ENCODE peak calls at places on chromosomes 11 and 22, in six cellular contexts. One of them, this sample, is unnamed.

GRCh38 chr11:68049509-68050370 is 10.9 kb downstream of the TCIRG1 start:
- DNase-seq in left ventricle myocardium inferior: no peak
- DNase-seq in lower leg skin: no peak
- DNase-seq in foreskin fibroblast: no peak
- DNase-seq in epithelial cell of proximal tubule: no peak
- DNase-seq in CD8-positive, alpha-beta T cell: no peak
- DNase-seq in this sample: no peak

GRCh38 chr22:49209452-49210195 is 618.0 kb downstream of the BRD1 start:
- DNase-seq in epithelial cell of proximal tubule: no peak
- DNase-seq in left ventricle myocardium inferior: peak
- DNase-seq in CD8-positive, alpha-beta T cell: peak
- DNase-seq in lower leg skin: no peak
- DNase-seq in foreskin fibroblast: no peak
- DNase-seq in this sample: no peak

GRCh38 chr11:1570896-1571759 is 943 bp downstream of the DUSP8 start:
- DNase-seq in left ventricle myocardium inferior: no peak
- DNase-seq in foreskin fibroblast: no peak
- DNase-seq in epithelial cell of proximal tubule: no peak
- DNase-seq in lower leg skin: no peak
- DNase-seq in CD8-positive, alpha-beta T cell: peak
- DNase-seq in this sample: no peak

GRCh38 chr11:11045156-11045670 is 187.4 kb upstream of the ZBED5 start:
- DNase-seq in left ventricle myocardium inferior: no peak
- DNase-seq in epithelial cell of proximal tubule: no peak
- DNase-seq in CD8-positive, alpha-beta T cell: no peak
- DNase-seq in foreskin fibroblast: no peak
- DNase-seq in lower leg skin: no peak
- DNase-seq in this sample: no peak

GRCh38 chr22:49140921-49141680 is 686.6 kb downstream of the BRD1 start:
- DNase-seq in epithelial cell of proximal tubule: no peak
- DNase-seq in left ventricle myocardium inferior: no peak
- DNase-seq in lower leg skin: no peak
- DNase-seq in foreskin fibroblast: no peak
- DNase-seq in CD8-positive, alpha-beta T cell: no peak
- DNase-seq in this sample: no peak

GRCh38 chr22:49064836-49065235 is 762.8 kb downstream of the BRD1 start:
- DNase-seq in CD8-positive, alpha-beta T cell: no peak
- DNase-seq in lower leg skin: no peak
- DNase-seq in epithelial cell of proximal tubule: no peak
- DNase-seq in foreskin fibroblast: no peak
- DNase-seq in left ventricle myocardium inferior: no peak
- DNase-seq in this sample: no peak

GRCh38 chr22:37229012-37229804 is 14.9 kb downstream of the RAC2 start:
- DNase-seq in foreskin fibroblast: peak
- DNase-seq in left ventricle myocardium inferior: no peak
- DNase-seq in lower leg skin: no peak
- DNase-seq in CD8-positive, alpha-beta T cell: peak
- DNase-seq in epithelial cell of proximal tubule: peak
- DNase-seq in this sample: no peak

GRCh38 chr11:112587664-112588063 is 327.0 kb upstream of the PLET1 start:
- DNase-seq in foreskin fibroblast: no peak
- DNase-seq in lower leg skin: no peak
- DNase-seq in left ventricle myocardium inferior: no peak
- DNase-seq in epithelial cell of proximal tubule: no peak
- DNase-seq in CD8-positive, alpha-beta T cell: no peak
- DNase-seq in this sample: no peak

GRCh38 chr11:12280838-12281565 is 96.4 kb upstream of the PARVA start:
- DNase-seq in epithelial cell of proximal tubule: no peak
- DNase-seq in CD8-positive, alpha-beta T cell: no peak
- DNase-seq in lower leg skin: no peak
- DNase-seq in foreskin fibroblast: peak
- DNase-seq in left ventricle myocardium inferior: no peak
- DNase-seq in this sample: no peak

GRCh38 chr11:34274712-34275398 is 83.0 kb downstream of the ABTB2 start:
- DNase-seq in CD8-positive, alpha-beta T cell: no peak
- DNase-seq in foreskin fibroblast: peak
- DNase-seq in epithelial cell of proximal tubule: peak
- DNase-seq in lower leg skin: peak
- DNase-seq in left ventricle myocardium inferior: peak
- DNase-seq in this sample: peak

GRCh38 chr11:60748821-60749220 is 7.8 kb upstream of the MS4A15 start:
- DNase-seq in CD8-positive, alpha-beta T cell: no peak
- DNase-seq in lower leg skin: no peak
- DNase-seq in left ventricle myocardium inferior: no peak
- DNase-seq in foreskin fibroblast: no peak
- DNase-seq in epithelial cell of proximal tubule: no peak
- DNase-seq in this sample: no peak

GRCh38 chr22:36367479-36367878 is 20.3 kb downstream of the MYH9 start:
- DNase-seq in epithelial cell of proximal tubule: no peak
- DNase-seq in left ventricle myocardium inferior: no peak
- DNase-seq in lower leg skin: no peak
- DNase-seq in foreskin fibroblast: peak
- DNase-seq in CD8-positive, alpha-beta T cell: no peak
- DNase-seq in this sample: no peak

GRCh38 chr11:49303080-49303479 is 94.7 kb upstream of the FOLH1 start:
- DNase-seq in lower leg skin: no peak
- DNase-seq in CD8-positive, alpha-beta T cell: no peak
- DNase-seq in left ventricle myocardium inferior: no peak
- DNase-seq in epithelial cell of proximal tubule: no peak
- DNase-seq in foreskin fibroblast: no peak
- DNase-seq in this sample: no peak

GRCh38 chr11:8699903-8700302 is 17.3 kb downstream of the RPL27A start:
- DNase-seq in CD8-positive, alpha-beta T cell: no peak
- DNase-seq in foreskin fibroblast: peak
- DNase-seq in epithelial cell of proximal tubule: no peak
- DNase-seq in lower leg skin: no peak
- DNase-seq in left ventricle myocardium inferior: no peak
- DNase-seq in this sample: no peak

GRCh38 chr11:125931681-125932080 is 14.2 kb upstream of the VSIG10L2 start:
- DNase-seq in epithelial cell of proximal tubule: no peak
- DNase-seq in lower leg skin: no peak
- DNase-seq in foreskin fibroblast: no peak
- DNase-seq in left ventricle myocardium inferior: no peak
- DNase-seq in CD8-positive, alpha-beta T cell: peak
- DNase-seq in this sample: no peak

GRCh38 chr11:100515087-100515486 is 172.0 kb upstream of the ARHGAP42 start:
- DNase-seq in CD8-positive, alpha-beta T cell: no peak
- DNase-seq in left ventricle myocardium inferior: no peak
- DNase-seq in lower leg skin: no peak
- DNase-seq in epithelial cell of proximal tubule: peak
- DNase-seq in foreskin fibroblast: no peak
- DNase-seq in this sample: no peak

GRCh38 chr22:17774206-17774927 is at the start of gene BID:
- DNase-seq in lower leg skin: no peak
- DNase-seq in left ventricle myocardium inferior: peak
- DNase-seq in CD8-positive, alpha-beta T cell: peak
- DNase-seq in foreskin fibroblast: peak
- DNase-seq in epithelial cell of proximal tubule: no peak
- DNase-seq in this sample: no peak

GRCh38 chr11:10761085-10761698 is 10.1 kb downstream of the CTR9 start:
- DNase-seq in epithelial cell of proximal tubule: no peak
- DNase-seq in foreskin fibroblast: peak
- DNase-seq in left ventricle myocardium inferior: no peak
- DNase-seq in CD8-positive, alpha-beta T cell: no peak
- DNase-seq in lower leg skin: no peak
- DNase-seq in this sample: no peak

GRCh38 chr11:71489311-71490043 is 36.5 kb downstream of the NADSYN1 start:
- DNase-seq in lower leg skin: no peak
- DNase-seq in foreskin fibroblast: peak
- DNase-seq in CD8-positive, alpha-beta T cell: no peak
- DNase-seq in left ventricle myocardium inferior: no peak
- DNase-seq in epithelial cell of proximal tubule: no peak
- DNase-seq in this sample: no peak

GRCh38 chr22:25749420-25750169 is 7.6 kb downstream of the MYO18B start:
- DNase-seq in lower leg skin: no peak
- DNase-seq in CD8-positive, alpha-beta T cell: no peak
- DNase-seq in foreskin fibroblast: no peak
- DNase-seq in left ventricle myocardium inferior: no peak
- DNase-seq in epithelial cell of proximal tubule: no peak
- DNase-seq in this sample: no peak

GRCh38 chr22:29331213-29331612 is 15.7 kb upstream of the RASL10A start:
- DNase-seq in lower leg skin: no peak
- DNase-seq in left ventricle myocardium inferior: no peak
- DNase-seq in foreskin fibroblast: peak
- DNase-seq in epithelial cell of proximal tubule: no peak
- DNase-seq in CD8-positive, alpha-beta T cell: no peak
- DNase-seq in this sample: no peak

GRCh38 chr11:64862914-64863313 is 15.5 kb downstream of the EHD1 start:
- DNase-seq in lower leg skin: no peak
- DNase-seq in foreskin fibroblast: no peak
- DNase-seq in left ventricle myocardium inferior: peak
- DNase-seq in epithelial cell of proximal tubule: no peak
- DNase-seq in CD8-positive, alpha-beta T cell: no peak
- DNase-seq in this sample: no peak

GRCh38 chr11:36051235-36052072 is 107.6 kb downstream of the LDLRAD3 start:
- DNase-seq in epithelial cell of proximal tubule: no peak
- DNase-seq in lower leg skin: no peak
- DNase-seq in CD8-positive, alpha-beta T cell: no peak
- DNase-seq in foreskin fibroblast: no peak
- DNase-seq in left ventricle myocardium inferior: no peak
- DNase-seq in this sample: no peak

GRCh38 chr22:50010676-50011446 is 1.7 kb downstream of the IL17REL start:
- DNase-seq in left ventricle myocardium inferior: no peak
- DNase-seq in lower leg skin: no peak
- DNase-seq in epithelial cell of proximal tubule: no peak
- DNase-seq in CD8-positive, alpha-beta T cell: peak
- DNase-seq in foreskin fibroblast: no peak
- DNase-seq in this sample: no peak

GRCh38 chr22:46062232-46062615 is 85.3 kb upstream of the WNT7B start:
- DNase-seq in left ventricle myocardium inferior: no peak
- DNase-seq in epithelial cell of proximal tubule: no peak
- DNase-seq in CD8-positive, alpha-beta T cell: no peak
- DNase-seq in lower leg skin: no peak
- DNase-seq in foreskin fibroblast: no peak
- DNase-seq in this sample: no peak

GRCh38 chr11:123559418-123559817 is 95.0 kb downstream of the SCN3B start:
- DNase-seq in foreskin fibroblast: peak
- DNase-seq in CD8-positive, alpha-beta T cell: no peak
- DNase-seq in lower leg skin: no peak
- DNase-seq in left ventricle myocardium inferior: no peak
- DNase-seq in epithelial cell of proximal tubule: no peak
- DNase-seq in this sample: no peak
- H3K4me3 ChIP-seq in foreskin fibroblast: peak
- H3K4me3 ChIP-seq in CD8-positive, alpha-beta T cell: no peak
- H3K4me3 ChIP-seq in lower leg skin: no peak
- H3K4me3 ChIP-seq in left ventricle myocardium inferior: peak
- H3K4me3 ChIP-seq in epithelial cell of proximal tubule: no peak
- H3K4me3 ChIP-seq in this sample: no peak

GRCh38 chr11:69948256-69949141 is 129.3 kb upstream of the FGF3 start:
- DNase-seq in CD8-positive, alpha-beta T cell: no peak
- DNase-seq in left ventricle myocardium inferior: peak
- DNase-seq in epithelial cell of proximal tubule: no peak
- DNase-seq in lower leg skin: no peak
- DNase-seq in foreskin fibroblast: peak
- DNase-seq in this sample: no peak
- TF ChIP-seq CTCF in CD8-positive, alpha-beta T cell: no peak
- TF ChIP-seq CTCF in left ventricle myocardium inferior: peak
- TF ChIP-seq CTCF in epithelial cell of proximal tubule: peak
- TF ChIP-seq CTCF in lower leg skin: no peak
- TF ChIP-seq CTCF in foreskin fibroblast: no peak
- TF ChIP-seq CTCF in this sample: no peak

GRCh38 chr11:122696662-122697061 is 41.1 kb downstream of the UBASH3B start:
- DNase-seq in left ventricle myocardium inferior: no peak
- DNase-seq in foreskin fibroblast: no peak
- DNase-seq in epithelial cell of proximal tubule: no peak
- DNase-seq in lower leg skin: no peak
- DNase-seq in CD8-positive, alpha-beta T cell: peak
- DNase-seq in this sample: no peak
- H3K4me3 ChIP-seq in left ventricle myocardium inferior: no peak
- H3K4me3 ChIP-seq in foreskin fibroblast: no peak
- H3K4me3 ChIP-seq in epithelial cell of proximal tubule: no peak
- H3K4me3 ChIP-seq in lower leg skin: no peak
- H3K4me3 ChIP-seq in CD8-positive, alpha-beta T cell: peak
- H3K4me3 ChIP-seq in this sample: no peak

GRCh38 chr11:32527776-32528175 is 55.9 kb upstream of the EIF3M start:
- DNase-seq in epithelial cell of proximal tubule: no peak
- DNase-seq in left ventricle myocardium inferior: no peak
- DNase-seq in CD8-positive, alpha-beta T cell: no peak
- DNase-seq in foreskin fibroblast: no peak
- DNase-seq in lower leg skin: no peak
- DNase-seq in this sample: no peak
- TF ChIP-seq CTCF in epithelial cell of proximal tubule: no peak
- TF ChIP-seq CTCF in left ventricle myocardium inferior: no peak
- TF ChIP-seq CTCF in CD8-positive, alpha-beta T cell: no peak
- TF ChIP-seq CTCF in foreskin fibroblast: no peak
- TF ChIP-seq CTCF in lower leg skin: no peak
- TF ChIP-seq CTCF in this sample: no peak

This sample was measured in lung.